ENCODE peak calls at places on chromosomes 16 and 17, in nine cellular contexts. I, K, L, C, A, Y, J, E and T are unnamed samples.

GRCh38 chr17:38436386-38436785 is 8.1 kb downstream of the ARHGAP23 start:
- DNase-seq in I (no peak), K (no peak), C (no peak), A (no peak), Y (no peak), E (no peak), J (no peak), L (no peak), T (no peak)

GRCh38 chr17:32672701-32673100 is 185.9 kb downstream of the CDK5R1 start:
- DNase-seq in E (no peak), C (no peak), L (no peak), K (no peak), Y (no peak), I (no peak), A (no peak), J (no peak), T (no peak)

GRCh38 chr16:88103581-88104188 is 152.5 kb downstream of the BANP start:
- DNase-seq in L (no peak), I (no peak), A (no peak), E (no peak), Y (no peak), C (no peak), K (no peak), J (no peak), T (no peak)

GRCh38 chr17:59427425-59427921 is 96.0 kb downstream of the YPEL2 start:
- DNase-seq in C (peak), L (no peak), Y (no peak), A (peak), J (peak), I (no peak), K (no peak), E (no peak), T (no peak)

GRCh38 chr17:79991140-79991923 is 44.3 kb downstream of the TBC1D16 start:
- DNase-seq in Y (peak), A (peak), L (no peak), J (peak), K (peak), C (peak), E (peak), I (peak), T (peak)

GRCh38 chr17:2025220-2025621 is at the start of gene RTN4RL1:
- DNase-seq in E (no peak), I (peak), Y (peak), K (peak), C (peak), J (peak), L (peak), A (peak), T (no peak)

GRCh38 chr17:36183001-36183810 is 6.8 kb upstream of the TBC1D3B start:
- DNase-seq in Y (peak), L (peak), J (peak), A (peak), E (peak), K (peak), I (peak), C (peak), T (peak)

GRCh38 chr17:10105513-10106001 is 92.8 kb downstream of the GAS7 start:
- DNase-seq in Y (no peak), C (peak), J (peak), K (no peak), E (no peak), I (no peak), A (no peak), L (no peak), T (no peak)

GRCh38 chr17:68591583-68591982 is 9.6 kb downstream of the FAM20A start:
- DNase-seq in E (no peak), J (no peak), L (no peak), A (no peak), K (no peak), Y (peak), I (peak), C (no peak), T (no peak)

DNA sequence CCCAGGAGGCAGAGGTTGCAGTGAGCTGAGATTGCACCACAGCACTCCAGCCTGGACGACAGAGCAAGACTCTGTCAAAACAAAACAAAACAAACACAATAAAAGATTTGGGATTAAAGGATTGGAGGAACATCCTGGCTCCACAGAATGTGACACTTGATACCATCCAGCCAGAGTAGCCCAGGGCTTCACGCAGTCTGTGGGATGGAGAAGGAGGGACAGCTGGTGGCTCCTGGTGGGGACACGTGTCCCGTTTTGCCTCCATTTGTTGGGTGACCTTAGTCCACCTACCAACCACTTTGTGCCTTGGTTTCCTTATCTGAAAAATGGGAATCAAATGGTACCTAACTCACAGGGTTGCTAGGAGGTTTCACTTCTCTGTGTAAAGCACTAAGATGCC is 12.4 kb upstream of the CYB561 start:
- DNase-seq in I (no peak), J (no peak), L (no peak), Y (no peak), K (peak), A (no peak), C (no peak), E (no peak), T (no peak)
- TF ChIP-seq CTCF in I (no peak), J (no peak), L (no peak), Y (no peak), K (no peak), A (no peak), C (no peak), E (no peak), T (no peak)

GRCh38 chr16:68993421-68993820 is 112.0 kb upstream of the HAS3 start:
- DNase-seq in J (no peak), Y (no peak), C (no peak), I (no peak), K (no peak), E (no peak), L (no peak), A (no peak), T (no peak)
- H3K4me3 ChIP-seq in J (no peak), Y (no peak), C (no peak), I (no peak), K (no peak), E (no peak), L (no peak), A (no peak), T (no peak)

GRCh38 chr16:70779361-70779760 is 21.6 kb downstream of the VAC14 start:
- DNase-seq in E (no peak), Y (no peak), K (no peak), A (no peak), I (no peak), J (no peak), C (no peak), L (no peak), T (no peak)

GRCh38 chr16:70780546-70780945 is 20.4 kb downstream of the VAC14 start:
- DNase-seq in K (no peak), L (no peak), I (no peak), J (no peak), C (no peak), A (no peak), Y (no peak), E (no peak), T (no peak)

GRCh38 chr16:70777496-70777895 is 23.5 kb downstream of the VAC14 start:
- DNase-seq in J (no peak), I (no peak), C (no peak), K (no peak), Y (no peak), A (no peak), E (no peak), L (no peak), T (no peak)

GRCh38 chr16:70777973-70778406 is 23.0 kb downstream of the VAC14 start:
- DNase-seq in L (no peak), K (no peak), C (no peak), I (no peak), Y (no peak), J (no peak), A (no peak), E (peak), T (no peak)

GRCh38 chr16:70778901-70779309 is 22.1 kb downstream of the VAC14 start:
- DNase-seq in C (peak), K (peak), E (peak), I (peak), L (peak), J (peak), A (peak), Y (peak), T (peak)
- TF ChIP-seq CTCF in C (no peak), K (no peak), E (no peak), I (no peak), L (no peak), J (no peak), A (no peak), Y (no peak), T (no peak)

DNA sequence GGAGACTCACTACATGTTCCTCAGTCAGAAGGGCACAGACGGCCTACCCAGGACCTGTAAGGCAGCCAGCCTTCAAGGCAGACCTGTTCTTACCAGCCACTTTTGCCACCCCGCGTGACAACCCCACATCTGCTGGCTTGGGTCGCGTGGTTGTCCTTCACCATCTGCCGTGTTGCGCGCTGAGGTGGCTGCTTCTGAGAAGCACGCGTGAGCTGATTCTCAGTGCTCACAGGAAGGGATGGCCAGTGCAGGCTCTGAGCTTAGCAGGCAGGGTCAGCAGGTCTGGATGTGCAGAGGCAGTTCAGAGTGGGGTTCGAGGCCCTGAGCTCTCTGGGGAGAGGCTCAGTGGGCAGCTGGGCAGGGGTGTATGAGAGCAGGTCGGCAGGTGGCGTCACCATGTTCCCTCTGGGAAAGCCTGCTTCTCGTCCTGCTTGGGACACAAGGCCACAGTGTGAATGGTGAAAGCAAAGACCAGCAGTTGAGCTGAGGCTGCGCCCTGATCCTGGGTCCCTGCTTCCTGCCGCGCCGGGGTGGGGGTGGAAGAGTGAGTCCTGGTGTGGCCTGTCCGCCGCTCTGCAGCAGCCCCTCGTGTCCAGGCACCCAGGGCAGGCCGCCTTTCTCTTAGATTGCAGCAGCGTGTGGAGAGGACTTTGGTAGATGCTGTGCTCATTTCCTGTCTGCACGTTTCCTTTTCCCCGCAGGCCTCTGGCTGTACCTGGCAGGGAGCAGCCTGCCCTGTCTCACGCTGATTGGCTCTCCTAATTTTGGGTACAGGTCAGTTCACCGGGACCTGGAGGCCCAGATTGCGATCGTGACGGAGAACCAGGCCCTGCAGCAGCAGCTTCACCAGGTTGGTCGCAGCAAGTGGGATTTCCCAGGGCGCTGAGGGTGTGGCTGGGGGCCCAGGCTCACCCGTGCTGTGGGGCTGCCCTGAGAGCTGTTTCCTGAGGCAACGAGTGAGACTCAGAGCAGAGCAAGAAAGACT is 36.0 kb downstream of the PGS1 start:
- DNase-seq in E (no peak), J (no peak), A (no peak), Y (no peak), L (no peak), K (no peak), C (no peak), I (no peak), T (no peak)
- H3K4me3 ChIP-seq in E (no peak), J (no peak), A (no peak), Y (no peak), L (no peak), K (no peak), C (no peak), I (no peak), T (no peak)

DNA sequence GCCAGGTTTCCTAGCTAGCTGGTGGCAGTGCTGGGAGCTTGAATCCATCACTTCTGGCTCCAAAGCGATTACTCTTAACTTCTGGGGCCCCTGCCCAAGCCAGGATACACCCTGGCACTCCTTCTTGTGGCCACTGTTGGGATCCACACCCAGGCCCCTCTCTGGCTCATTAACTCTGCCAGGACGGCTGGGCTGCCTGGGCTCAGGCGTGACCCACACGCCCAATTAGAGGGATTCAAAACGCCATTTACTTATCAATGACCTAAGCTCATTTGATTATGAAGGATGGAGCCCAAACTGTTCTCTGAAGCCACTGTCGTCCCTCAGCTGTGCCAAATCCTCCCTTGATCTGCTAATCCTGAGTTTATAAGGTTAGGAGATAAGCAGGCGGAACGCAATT is 79.7 kb upstream of the BRD7 start:
- DNase-seq in L (no peak), I (no peak), A (no peak), E (no peak), K (peak), Y (no peak), J (no peak), C (no peak), T (no peak)
- TF ChIP-seq CTCF in L (no peak), I (no peak), A (peak), E (no peak), K (no peak), Y (no peak), J (no peak), C (no peak), T (no peak)

DNA sequence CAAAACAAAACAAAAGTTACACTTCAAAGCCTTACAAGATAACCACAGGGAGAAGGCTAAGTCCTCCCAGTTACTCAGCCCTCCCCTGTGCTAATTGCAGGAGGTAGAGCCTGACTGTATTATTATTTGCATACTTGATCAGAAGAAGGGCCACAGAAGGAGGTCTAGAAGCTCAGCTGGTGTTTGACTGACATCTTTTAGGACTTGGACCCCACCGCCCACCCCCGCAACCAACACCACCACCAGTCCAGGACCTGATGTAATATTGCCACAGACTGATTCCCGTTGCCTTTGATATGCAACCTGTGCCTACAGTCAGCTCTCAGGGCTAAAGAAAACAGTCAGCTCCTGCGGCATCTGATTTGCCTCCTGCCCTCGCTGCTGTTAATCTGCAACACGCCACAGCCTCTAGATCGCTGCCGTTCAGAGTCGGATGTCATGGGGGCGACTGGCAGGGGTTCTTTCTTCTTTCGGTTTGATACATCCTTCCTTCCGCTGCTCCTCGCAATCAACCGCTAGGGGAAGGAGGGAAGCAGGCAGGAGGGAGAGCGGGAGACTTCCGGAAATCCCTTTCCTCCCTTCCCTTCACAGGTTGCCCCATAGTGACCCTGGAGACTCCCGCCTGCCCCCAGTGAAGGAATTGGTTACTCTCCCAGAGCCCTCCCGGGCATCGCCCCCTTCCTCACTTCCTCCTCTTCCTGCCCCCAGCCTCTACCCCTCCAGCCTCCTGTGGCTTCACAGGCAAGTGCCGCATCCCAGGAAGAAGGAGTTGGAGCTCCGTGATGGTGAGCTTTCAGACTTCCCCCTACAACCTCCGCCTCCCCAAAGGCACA is 90.5 kb upstream of the SOX9 start:
- DNase-seq in L (no peak), C (peak), I (peak), A (peak), E (no peak), J (peak), Y (peak), K (no peak), T (peak)
- H3K4me3 ChIP-seq in L (peak), C (peak), I (peak), A (peak), E (peak), J (peak), Y (peak), K (peak), T (peak)

DNA sequence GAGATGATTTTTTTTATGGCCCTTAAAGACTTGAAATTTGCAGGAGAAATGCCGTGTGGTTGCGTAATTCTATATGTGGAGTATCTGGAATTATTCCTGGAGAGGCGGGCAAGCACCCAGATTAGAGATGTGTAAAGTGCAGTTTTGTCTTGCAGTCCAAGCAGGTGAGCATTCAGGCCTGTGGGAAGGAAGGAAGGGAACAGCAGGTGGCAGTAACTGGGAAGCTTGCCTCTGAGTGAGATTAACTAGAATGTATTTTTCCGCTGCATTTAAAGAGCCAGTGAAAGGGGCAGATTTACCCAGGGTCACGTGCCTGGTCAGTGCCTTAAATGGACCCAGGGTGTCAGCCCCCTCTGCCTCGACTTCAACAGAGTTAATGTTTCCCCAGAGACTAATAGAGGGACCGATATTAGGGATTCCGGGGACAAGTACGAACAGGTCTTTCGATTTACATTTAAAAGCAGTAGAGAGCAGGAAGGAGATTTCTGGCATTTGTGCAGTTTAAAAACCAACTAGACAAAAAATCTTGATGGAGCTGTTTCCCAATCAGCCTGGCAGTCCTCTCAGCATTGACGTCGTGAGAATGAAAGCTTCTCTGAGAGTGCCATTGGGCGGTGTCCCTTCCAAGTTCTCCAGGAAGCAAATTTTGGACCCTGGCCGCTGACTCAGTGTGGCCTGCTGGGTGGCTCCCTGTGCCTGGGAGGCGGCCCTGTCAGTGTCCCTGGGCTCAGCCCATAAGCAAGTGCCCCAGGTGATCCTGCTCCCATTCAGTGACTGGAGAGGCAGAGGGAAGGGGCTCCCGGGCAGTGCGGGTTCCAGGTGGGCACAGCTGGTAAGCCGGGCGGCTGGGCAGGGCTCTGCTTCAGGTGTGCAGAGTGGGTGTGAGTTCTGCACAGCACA is 38.2 kb downstream of the KSR1 start:
- DNase-seq in C (peak), E (peak), J (peak), A (peak), L (peak), K (no peak), Y (peak), I (no peak), T (peak)
- TF ChIP-seq CTCF in C (peak), E (peak), J (peak), A (peak), L (peak), K (peak), Y (peak), I (no peak), T (peak)

GRCh38 chr17:78924481-78925151 is 571 bp downstream of the TIMP2 start:
- DNase-seq in J (peak), A (no peak), E (no peak), C (peak), Y (peak), K (peak), L (no peak), I (peak), T (no peak)

GRCh38 chr17:78925234-78925633 is at the start of gene TIMP2:
- DNase-seq in C (peak), A (peak), K (peak), I (peak), Y (peak), L (peak), E (peak), J (peak), T (peak)

GRCh38 chr17:78923660-78924453 is 1.3 kb downstream of the TIMP2 start:
- DNase-seq in A (no peak), C (no peak), L (peak), K (peak), J (no peak), E (no peak), I (peak), Y (peak), T (no peak)

GRCh38 chr17:78922876-78923498 is 2.2 kb downstream of the TIMP2 start:
- DNase-seq in A (no peak), I (no peak), J (no peak), K (no peak), C (no peak), Y (no peak), E (no peak), L (no peak), T (no peak)

DNA sequence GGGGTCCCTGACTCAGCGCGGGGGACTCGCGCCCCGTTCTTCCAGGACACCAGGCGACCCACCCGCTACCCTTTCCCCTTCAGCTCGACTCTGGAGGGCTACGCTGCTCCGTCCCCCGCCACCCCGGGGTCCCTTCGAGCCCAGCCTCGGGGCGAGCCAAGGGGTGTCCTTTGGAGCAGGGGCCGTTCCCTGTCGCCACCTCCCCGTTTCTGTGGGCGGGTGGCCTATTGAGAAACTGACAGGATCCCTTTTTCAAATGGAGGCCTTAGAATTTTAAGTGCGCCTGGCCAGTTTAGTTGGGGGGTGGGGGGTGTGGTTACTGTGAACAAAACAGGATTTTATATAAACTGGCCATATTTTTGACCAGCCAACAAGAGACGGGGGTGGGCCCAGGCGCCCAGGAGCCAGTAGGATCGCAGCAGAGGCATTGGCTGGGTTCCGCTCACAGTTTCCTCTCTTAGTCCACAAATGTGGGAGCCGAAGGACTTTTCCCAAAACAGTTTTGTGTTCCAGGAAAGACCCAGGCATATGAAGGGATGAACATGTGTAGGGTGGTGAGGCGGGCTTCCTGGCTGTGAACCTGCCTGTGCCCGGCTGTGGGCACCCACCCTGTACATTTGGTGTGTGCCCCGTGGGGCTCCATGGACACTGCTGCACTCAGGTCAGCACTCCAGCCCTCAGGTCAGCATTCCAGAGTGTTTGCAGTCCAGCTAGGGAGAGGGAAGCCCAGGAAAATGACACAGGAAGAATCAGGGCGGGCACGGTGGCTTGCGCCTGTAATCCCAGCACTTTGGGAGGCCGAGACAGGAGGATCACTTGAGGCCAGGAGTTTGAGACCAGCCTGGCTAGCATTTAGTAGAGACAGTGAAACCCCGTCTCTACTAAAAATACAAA is 722 bp upstream of the TIMP2 start:
- DNase-seq in A (peak), K (peak), E (peak), Y (peak), L (peak), J (peak), I (peak), C (peak), T (peak)
- H3K4me3 ChIP-seq in A (peak), K (peak), E (peak), Y (peak), L (peak), J (peak), I (peak), C (peak), T (peak)